ENCODE peak calls at places on chromosomes 5 and 9, in ten cellular contexts. S is A549; R is spleen; H is CD8-positive, alpha-beta memory T cell; J is heart right ventricle; A is iPS DF 6.9; Y is right cardiac atrium; I is astrocyte; B is uterus; O is tibial nerve. V is an unnamed sample. For H3K9me3, the result is how much of the 10 kb centered on the place peaks cover.

GRCh38 chr9:93958875-93959682 is 3.9 kb upstream of the BARX1 start:
- DNase-seq in I (no peak), O (no peak), Y (peak), S (no peak), A (no peak), H (no peak), B (no peak), J (no peak), R (no peak), V (no peak)

GRCh38 chr5:103254921-103255320 is 3.6 kb upstream of the MACIR start:
- DNase-seq in Y (no peak), B (no peak), H (no peak), S (no peak), A (no peak), J (no peak), I (no peak), O (no peak), R (no peak), V (no peak)

GRCh38 chr5:134553816-134554215 is 28.3 kb downstream of the JADE2 start:
- DNase-seq in R (no peak), S (no peak), Y (peak), J (no peak), H (no peak), O (no peak), B (no peak), A (no peak), I (no peak), V (no peak)

GRCh38 chr9:69427286-69427685 is 102.3 kb downstream of the ENTREP1 start:
- DNase-seq in R (no peak), I (no peak), A (no peak), S (no peak), O (no peak), H (no peak), Y (no peak), J (no peak), B (no peak), V (no peak)

GRCh38 chr5:180873628-180874520 is 12.8 kb upstream of the ZFP62 start:
- DNase-seq in R (no peak), A (no peak), I (peak), S (no peak), H (peak), Y (no peak), B (no peak), O (no peak), J (no peak), V (peak)

GRCh38 chr5:172617817-172618216 is 23.2 kb upstream of the NEURL1B start:
- DNase-seq in J (no peak), Y (no peak), A (no peak), B (no peak), H (no peak), S (no peak), R (peak), O (no peak), I (no peak), V (peak)

GRCh38 chr5:40871177-40871576 is 30.0 kb downstream of the CARD6 start:
- DNase-seq in J (no peak), O (no peak), B (no peak), I (no peak), R (no peak), H (no peak), S (no peak), Y (no peak), A (no peak), V (no peak)

GRCh38 chr5:161546463-161547301 is at the start of gene GABRB2:
- DNase-seq in B (no peak), A (no peak), I (peak), J (peak), R (no peak), Y (peak), H (no peak), S (peak), O (peak), V (peak)

GRCh38 chr9:107338911-107339659 is 56.0 kb downstream of the RAD23B start:
- DNase-seq in S (no peak), H (no peak), A (no peak), Y (no peak), O (no peak), I (no peak), B (no peak), J (no peak), R (no peak), V (no peak)

GRCh38 chr5:74919041-74919440 is 52.9 kb upstream of the FAM169A start:
- DNase-seq in I (no peak), H (no peak), B (no peak), O (no peak), Y (no peak), R (no peak), A (no peak), S (no peak), J (no peak), V (no peak)

GRCh38 chr5:60487885-60488425 is 212.0 kb downstream of the DEPDC1B start:
- DNase-seq in R (no peak), I (no peak), S (peak), A (no peak), H (no peak), B (no peak), J (no peak), O (no peak), Y (no peak), V (no peak)

GRCh38 chr5:74587300-74587699 is 53.2 kb downstream of the ENC1 start:
- DNase-seq in S (no peak), H (no peak), B (no peak), J (no peak), I (no peak), R (no peak), O (no peak), Y (no peak), A (no peak), V (no peak)

GRCh38 chr9:14677396-14677795 is 15.8 kb downstream of the ZDHHC21 start:
- DNase-seq in A (no peak), S (no peak), O (no peak), B (no peak), Y (no peak), R (no peak), J (no peak), I (no peak), H (no peak), V (no peak)

GRCh38 chr5:54905942-54906537 is 79.4 kb downstream of the ESM1 start:
- DNase-seq in O (peak), S (peak), B (peak), I (no peak), H (peak), J (peak), A (no peak), R (no peak), Y (peak), V (peak)

GRCh38 chr5:119078870-119079269 is 8.0 kb downstream of the DMXL1 start:
- DNase-seq in H (no peak), I (peak), R (no peak), B (no peak), A (no peak), O (no peak), Y (no peak), J (no peak), S (no peak), V (no peak)

GRCh38 chr9:107933042-107933441 is 443.5 kb upstream of the KLF4 start:
- DNase-seq in H (no peak), A (no peak), S (peak), Y (no peak), I (no peak), B (no peak), R (no peak), J (no peak), O (no peak), V (no peak)

GRCh38 chr9:93108301-93109041 is 12.5 kb downstream of the CARD19 start:
- DNase-seq in A (no peak), I (no peak), H (peak), R (peak), S (no peak), B (peak), Y (peak), J (no peak), O (peak), V (peak)

GRCh38 chr9:98502311-98502975 is 206.3 kb downstream of the GABBR2 start:
- DNase-seq in A (no peak), Y (no peak), H (no peak), S (no peak), B (no peak), I (peak), J (no peak), O (no peak), R (no peak), V (no peak)

GRCh38 chr5:39148983-39149534 is 70.3 kb downstream of the FYB1 start:
- DNase-seq in R (no peak), S (peak), Y (no peak), H (no peak), J (no peak), I (no peak), B (no peak), O (no peak), A (no peak), V (no peak)

GRCh38 chr9:113523421-113524141 is 60.1 kb downstream of the RGS3 start:
- DNase-seq in J (peak), I (peak), Y (peak), O (no peak), B (no peak), R (peak), S (no peak), H (peak), A (no peak), V (peak)

GRCh38 chr9:126986506-126986951 is 71.9 kb downstream of the RALGPS1 start:
- DNase-seq in B (no peak), R (no peak), Y (no peak), S (peak), H (peak), A (no peak), O (no peak), J (no peak), I (no peak), V (no peak)

GRCh38 chr5:56350030-56350594 is 117.0 kb upstream of the ANKRD55 start:
- DNase-seq in O (no peak), R (no peak), Y (no peak), H (no peak), A (no peak), S (no peak), I (no peak), J (no peak), B (no peak), V (no peak)

GRCh38 chr5:171867786-171868185 is 82.2 kb downstream of the SMIM23 start:
- DNase-seq in B (no peak), S (no peak), H (no peak), R (no peak), O (no peak), Y (no peak), J (no peak), I (peak), A (no peak), V (no peak)

GRCh38 chr5:73442152-73442860 is 6.3 kb downstream of the FOXD1 start:
- DNase-seq in H (no peak), R (no peak), I (no peak), S (no peak), J (no peak), O (no peak), Y (no peak), A (no peak), B (no peak), V (no peak)

GRCh38 chr5:136901-137300 is 44.9 kb downstream of the PLEKHG4B start:
- DNase-seq in A (no peak), S (peak), J (no peak), R (no peak), O (no peak), B (no peak), H (no peak), I (no peak), Y (no peak), V (no peak)

GRCh38 chr9:109466623-109467590 is 31.2 kb downstream of the PTPN3 start:
- DNase-seq in B (no peak), S (no peak), O (no peak), I (peak), J (no peak), R (no peak), A (no peak), Y (no peak), H (no peak), V (no peak)

GRCh38 chr9:89905628-89906338 is 301.0 kb downstream of the GADD45G start:
- DNase-seq in O (no peak), B (no peak), J (no peak), H (no peak), A (no peak), S (no peak), R (no peak), I (no peak), Y (no peak), V (no peak)

GRCh38 chr9:1100945-1101344 is 50.8 kb downstream of the DMRT2 start:
- DNase-seq in S (peak), O (no peak), B (no peak), Y (peak), I (no peak), J (peak), R (no peak), H (no peak), A (peak), V (peak)

GRCh38 chr5:5244581-5244980 is 104.5 kb downstream of the ADAMTS16 start:
- DNase-seq in B (no peak), I (no peak), S (no peak), Y (no peak), O (no peak), J (no peak), A (no peak), R (no peak), H (no peak), V (no peak)

GRCh38 chr9:28163619-28164018 is 590.3 kb upstream of the C9orf72 start:
- DNase-seq in B (no peak), I (no peak), O (no peak), A (no peak), J (no peak), S (no peak), Y (no peak), R (no peak), H (no peak), V (no peak)

GRCh38 chr5:133736512-133736911 is 124.2 kb upstream of the FSTL4 start:
- DNase-seq in I (no peak), B (no peak), Y (no peak), S (no peak), H (no peak), O (no peak), R (no peak), J (no peak), A (no peak), V (no peak)

GRCh38 chr5:154002093-154002492 is 36.6 kb downstream of the FAM114A2 start:
- DNase-seq in Y (peak), H (no peak), S (no peak), B (peak), R (no peak), J (no peak), I (peak), O (no peak), A (no peak), V (no peak)
- H3K27ac ChIP-seq in Y (peak), H (no peak), S (no peak), B (peak), R (no peak), J (peak), I (no peak), O (no peak), A (no peak), V (no peak)

DNA sequence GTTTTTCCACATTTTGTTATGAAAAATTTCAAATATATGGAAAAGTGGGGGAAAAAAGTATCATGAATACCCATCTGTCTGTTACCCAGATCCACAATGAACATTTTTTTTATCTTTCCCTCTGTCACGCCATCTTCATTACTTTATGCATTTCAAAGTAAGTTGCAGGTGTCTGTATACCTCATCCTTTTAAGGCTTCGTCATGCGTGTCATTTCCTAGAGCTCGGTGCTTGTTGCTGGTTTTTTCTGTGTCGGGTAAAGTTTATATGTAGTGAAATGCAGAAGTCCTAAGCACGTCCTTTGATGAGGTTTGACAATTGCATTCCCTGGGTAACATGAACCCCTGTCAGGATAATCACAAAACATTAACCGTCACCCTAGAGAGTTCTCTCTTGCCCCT is 52.1 kb downstream of the DAPK1 start:
- DNase-seq in H (no peak), Y (no peak), B (no peak), A (no peak), J (no peak), O (no peak), S (no peak), I (no peak), R (no peak), V (no peak)
- H3K9me3 ChIP-seq in H (under half), Y (under half), B (under half), A (under half), J (under half), O (under half), S (under half), I (under half), R (under half), V (under half)

GRCh38 chr5:122967625-122968024 is 68.9 kb downstream of the PPIC start:
- DNase-seq in S (no peak), R (no peak), J (no peak), Y (no peak), B (no peak), O (no peak), I (no peak), A (no peak), H (no peak), V (no peak)
- H3K4me3 ChIP-seq in S (no peak), R (no peak), J (no peak), Y (no peak), B (no peak), O (no peak), I (no peak), A (no peak), H (no peak), V (no peak)

GRCh38 chr5:113053614-113054013 is 77.0 kb downstream of the DCP2 start:
- DNase-seq in J (no peak), A (no peak), S (no peak), O (no peak), I (peak), R (no peak), H (no peak), B (peak), Y (peak), V (no peak)

GRCh38 chr5:113048931-113049330 is 72.3 kb downstream of the DCP2 start:
- DNase-seq in O (no peak), R (no peak), S (no peak), Y (no peak), H (no peak), I (no peak), B (no peak), A (no peak), J (no peak), V (no peak)

GRCh38 chr5:113054899-113055298 is 78.3 kb downstream of the DCP2 start:
- DNase-seq in S (no peak), Y (no peak), R (no peak), I (no peak), B (no peak), O (no peak), H (no peak), J (no peak), A (no peak), V (no peak)

GRCh38 chr5:113050606-113051391 is 74.2 kb downstream of the DCP2 start:
- DNase-seq in O (no peak), A (no peak), B (peak), J (no peak), Y (no peak), R (no peak), I (peak), S (no peak), H (no peak), V (peak)

DNA sequence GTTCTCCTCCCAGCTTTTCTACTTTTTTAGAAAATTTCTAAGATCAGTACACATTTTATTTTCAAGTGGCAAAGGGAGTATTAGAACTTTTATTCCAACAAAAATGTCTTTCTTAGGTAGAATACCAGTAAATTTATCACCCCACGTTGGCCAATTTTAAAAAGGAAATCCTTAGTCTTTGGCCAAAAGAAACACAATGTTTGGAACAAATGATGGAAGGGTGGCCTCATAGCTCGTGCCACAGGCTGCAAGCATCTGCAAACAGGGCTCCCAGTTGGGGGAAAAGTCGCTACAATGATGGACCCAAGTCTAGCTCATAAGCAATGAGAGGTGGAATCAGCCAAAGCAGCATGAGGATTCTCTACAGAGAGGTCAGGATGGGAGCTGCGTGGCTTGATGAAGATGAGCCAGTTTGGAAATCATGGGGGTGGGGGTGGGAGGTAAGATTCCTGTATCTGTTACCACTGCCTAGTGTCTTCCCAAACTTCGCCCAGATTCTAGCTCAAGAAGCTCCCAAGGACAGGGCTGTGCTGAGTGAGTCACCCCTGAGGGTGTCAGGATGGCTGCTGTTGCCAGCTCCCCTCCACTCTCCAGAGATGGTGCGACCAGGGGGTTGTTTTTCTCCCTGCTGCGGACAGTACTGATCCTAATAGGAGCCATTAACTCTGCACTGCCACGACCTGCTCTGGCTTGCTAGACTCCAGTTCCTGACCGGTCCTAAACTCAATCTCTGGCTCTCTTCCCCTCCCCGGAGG is 75.6 kb downstream of the DCP2 start:
- DNase-seq in Y (no peak), O (no peak), J (no peak), R (no peak), I (no peak), H (no peak), A (no peak), S (no peak), B (no peak), V (no peak)
- H3K27ac ChIP-seq in Y (no peak), O (no peak), J (peak), R (no peak), I (no peak), H (no peak), A (no peak), S (no peak), B (peak), V (no peak)

V was measured in tibial artery.